ENCODE peak calls at places on chromosomes 12 and 14, in seven cellular contexts. Z is cardiac muscle cell, J is suprapubic skin, I is spleen, F is adrenal gland, O is uterus, E is IMR-90. X is an unnamed sample.
A peak's percentile ranks its signal among the peaks of the same experiment; 100 is the strongest.

GRCh38 chr14:53376064-53376463 is 222.9 kb upstream of the DDHD1 start:
- DNase-seq in Z (no peak), J (no peak), I (no peak), F (no peak), O (no peak), E (no peak), X (no peak)

GRCh38 chr12:62840311-62840710 is 94.6 kb downstream of the PPM1H start:
- DNase-seq in Z (no peak), J (no peak), I (no peak), F (no peak), O (no peak), E (no peak), X (no peak)

GRCh38 chr14:96811265-96811664 is 14.1 kb downstream of the VRK1 start:
- DNase-seq in Z (no peak), J (no peak), I (no peak), F (no peak), O (no peak), E (peak; percentile 82), X (no peak)

GRCh38 chr12:43306066-43306465 is 245.9 kb downstream of the ADAMTS20 start:
- DNase-seq in Z (no peak), J (no peak), I (no peak), F (no peak), O (peak; percentile 50), E (peak; percentile 99), X (no peak)

GRCh38 chr14:99737451-99737951 is 53.4 kb downstream of the CYP46A1 start:
- DNase-seq in Z (peak; percentile 51), J (no peak), I (no peak), F (peak; percentile 80), O (peak; percentile 53), E (no peak), X (peak; percentile 68)

GRCh38 chr12:24889403-24889802 is 59.5 kb downstream of the BCAT1 start:
- DNase-seq in Z (no peak), J (no peak), I (no peak), F (no peak), O (no peak), E (no peak), X (no peak)

GRCh38 chr12:116919706-116920485 is 9.1 kb downstream of the FBXW8 start:
- DNase-seq in Z (no peak), J (no peak), I (no peak), F (no peak), O (no peak), E (no peak), X (no peak)

GRCh38 chr12:14256139-14256538 is 109.3 kb upstream of the ATF7IP start:
- DNase-seq in Z (no peak), J (no peak), I (no peak), F (no peak), O (no peak), E (peak; percentile 51), X (no peak)

GRCh38 chr12:56581418-56582145 is 48.5 kb downstream of the BAZ2A start:
- DNase-seq in Z (no peak), J (no peak), I (no peak), F (no peak), O (no peak), E (peak; percentile 69), X (no peak)

GRCh38 chr12:18430425-18431048 is 169.2 kb downstream of the PIK3C2G start:
- DNase-seq in Z (peak; percentile 72), J (no peak), I (no peak), F (peak; percentile 56), O (no peak), E (peak; percentile 71), X (peak; percentile 24)

GRCh38 chr14:95432152-95433093 is 84.0 kb downstream of the SYNE3 start:
- DNase-seq in Z (peak; percentile 69), J (no peak), I (no peak), F (peak; percentile 44), O (peak; percentile 38), E (peak; percentile 6), X (peak; percentile 41)

GRCh38 chr12:43147893-43148292 is 404.1 kb downstream of the ADAMTS20 start:
- DNase-seq in Z (no peak), J (no peak), I (no peak), F (no peak), O (no peak), E (peak; percentile 1), X (no peak)

GRCh38 chr14:74566174-74567125 is 45.6 kb downstream of the LTBP2 start:
- DNase-seq in Z (no peak), J (no peak), I (peak; percentile 50), F (no peak), O (no peak), E (no peak), X (no peak)

GRCh38 chr12:53870122-53870521 is 68.5 kb upstream of the HOXC13 start:
- DNase-seq in Z (no peak), J (no peak), I (no peak), F (no peak), O (no peak), E (no peak), X (no peak)

GRCh38 chr12:125314051-125314882 is 249.0 kb downstream of the AACS start:
- DNase-seq in Z (no peak), J (no peak), I (no peak), F (no peak), O (no peak), E (no peak), X (no peak)

GRCh38 chr14:104724407-104724980 is 465 bp downstream of the ADSS1 start:
- DNase-seq in Z (peak; percentile 24), J (no peak), I (no peak), F (peak; percentile 64), O (peak; percentile 53), E (no peak), X (peak; percentile 83)

GRCh38 chr14:61247935-61248334 is 33.2 kb downstream of the TMEM30B start:
- DNase-seq in Z (no peak), J (no peak), I (no peak), F (no peak), O (no peak), E (peak; percentile 91), X (no peak)

GRCh38 chr12:78473561-78473960 is 391.0 kb upstream of the SYT1 start:
- DNase-seq in Z (no peak), J (no peak), I (no peak), F (no peak), O (no peak), E (no peak), X (no peak)

GRCh38 chr12:78473136-78473535 is 391.4 kb upstream of the SYT1 start:
- DNase-seq in Z (no peak), J (no peak), I (no peak), F (no peak), O (no peak), E (peak; percentile 56), X (no peak)

DNA sequence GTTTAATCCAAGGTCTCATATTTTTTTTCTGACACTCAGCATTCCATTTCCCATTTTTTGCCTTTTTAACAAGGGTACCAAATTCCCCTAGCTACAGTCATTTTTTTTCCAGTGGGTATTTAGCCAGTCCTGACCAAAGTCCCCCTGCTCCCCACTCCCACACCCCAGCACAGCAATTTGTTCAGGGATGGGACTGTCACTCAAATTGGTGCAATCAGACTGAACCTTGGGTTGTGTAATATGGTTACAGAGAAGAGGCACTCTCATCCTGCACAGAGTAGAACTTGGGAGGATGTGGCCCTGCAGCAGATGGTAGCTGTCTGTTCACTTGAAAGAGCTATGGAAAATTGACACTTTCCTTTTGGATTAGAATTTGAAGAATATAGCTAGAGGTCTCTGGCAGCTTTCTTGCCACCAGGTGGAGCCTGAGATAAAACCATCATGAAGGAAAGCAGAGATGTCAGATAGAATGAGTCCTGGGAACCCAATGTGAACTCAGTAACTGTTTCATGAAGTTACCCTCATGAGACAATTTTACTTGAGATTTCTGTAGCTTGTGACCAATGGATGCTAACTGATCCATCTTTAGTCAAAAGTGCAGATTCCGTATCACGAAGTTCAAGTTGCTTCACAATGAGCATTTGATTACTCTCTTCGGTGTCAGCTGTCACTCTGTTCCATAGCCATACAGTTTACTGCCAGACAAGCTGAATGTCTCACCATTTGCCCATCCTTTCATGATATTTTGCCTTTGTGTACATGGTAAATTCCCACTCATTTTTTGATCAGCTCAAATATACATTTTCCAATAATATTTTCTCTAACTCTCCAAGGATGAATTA is 394.0 kb upstream of the SYT1 start:
- DNase-seq in Z (peak; percentile 23), J (no peak), I (no peak), F (no peak), O (no peak), E (peak; percentile 60), X (no peak)
- TF ChIP-seq CTCF in Z (peak; percentile 43), J (no peak), I (no peak), F (peak; percentile 14), O (no peak), E (peak; percentile 70), X (peak; percentile 36)

GRCh38 chr12:96166765-96167164 is 27.4 kb upstream of the ELK3 start:
- DNase-seq in Z (no peak), J (no peak), I (no peak), F (no peak), O (no peak), E (no peak), X (no peak)
- H3K4me1 ChIP-seq in Z (no peaks in the 10 kb centered on the region), J (no peaks in the 10 kb centered on the region), I (peaks cover 26% of the 10 kb centered on the region), F (no peaks in the 10 kb centered on the region), O (no peaks in the 10 kb centered on the region), E (no peaks in the 10 kb centered on the region), X (peaks cover 50% of the 10 kb centered on the region)

GRCh38 chr14:93725993-93726392 is 62.3 kb downstream of the PRIMA1 start:
- DNase-seq in Z (no peak), J (no peak), I (peak; percentile 64), F (no peak), O (no peak), E (no peak), X (no peak)

GRCh38 chr14:93727917-93728650 is 60.2 kb downstream of the PRIMA1 start:
- DNase-seq in Z (no peak), J (no peak), I (no peak), F (no peak), O (no peak), E (no peak), X (no peak)

GRCh38 chr14:93725002-93725582 is 63.2 kb downstream of the PRIMA1 start:
- DNase-seq in Z (no peak), J (peak; percentile 37), I (peak; percentile 61), F (no peak), O (no peak), E (no peak), X (no peak)

GRCh38 chr14:93728651-93729016 is 59.7 kb downstream of the PRIMA1 start:
- DNase-seq in Z (no peak), J (no peak), I (peak; percentile 58), F (no peak), O (no peak), E (no peak), X (no peak)

DNA sequence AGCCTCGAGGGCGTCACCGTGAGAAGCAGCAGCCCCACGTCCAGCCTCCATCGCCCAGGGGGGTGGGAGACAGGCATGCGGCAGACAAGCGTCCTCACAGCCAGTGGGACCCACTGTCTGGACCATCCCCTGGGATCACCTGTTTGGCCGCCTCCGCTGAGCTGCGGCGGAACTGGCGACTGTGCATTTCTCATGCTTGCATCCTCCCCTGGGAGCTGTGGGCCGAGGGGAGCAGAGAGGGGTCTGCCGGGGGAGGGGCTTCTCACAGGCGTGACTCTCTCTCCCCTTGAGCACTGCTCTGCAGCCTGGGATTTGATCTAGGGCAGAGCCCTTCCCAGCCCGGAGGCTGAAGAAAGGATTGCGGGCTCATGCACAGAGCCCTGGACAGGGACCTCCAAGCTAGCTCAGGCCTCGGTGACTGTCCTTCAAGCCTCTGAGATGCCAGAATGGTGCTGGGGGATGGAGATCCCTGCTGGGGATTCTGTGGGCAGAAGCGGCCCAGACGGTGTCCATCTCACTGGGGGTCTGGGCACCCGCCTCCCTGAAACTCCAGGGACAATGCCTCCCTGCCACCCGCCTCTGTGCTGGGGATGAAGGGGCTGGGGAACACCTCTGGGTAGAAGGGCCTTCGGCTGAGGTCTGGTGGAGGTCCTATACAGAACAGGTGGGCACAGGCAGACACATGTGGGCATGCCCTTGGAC is 61.1 kb downstream of the PRIMA1 start:
- DNase-seq in Z (no peak), J (no peak), I (peak; percentile 64), F (no peak), O (no peak), E (no peak), X (no peak)
- H3K27ac ChIP-seq in Z (no peak overlapping the region), J (no peak overlapping the region), I (no peak overlapping the region), F (no peak overlapping the region), O (no peak overlapping the region), E (no peak overlapping the region), X (no peak overlapping the region)

GRCh38 chr12:55256831-55257230 is 12.4 kb downstream of the OR6C74 start:
- DNase-seq in Z (no peak), J (no peak), I (no peak), F (no peak), O (no peak), E (no peak), X (no peak)
- TF ChIP-seq CTCF in Z (no peak), J (no peak), I (no peak), F (no peak), O (no peak), E (no peak), X (no peak)